ENCODE peak calls at places on chromosomes 6 and 20, in seven cellular contexts. L is activated CD4-positive, alpha-beta T cell treated with anti-CD3 and anti-CD28 coated beads for 36 hours; M is HS-5; P is AG08395; D is NCI-H2171 treated with DMSO at 0.1 percent for 48 hours; I is foreskin keratinocyte; S is astrocyte of the spinal cord. B is an unnamed sample.

GRCh38 chr20:50642288-50642803 is 49.0 kb downstream of the RIPOR3 start:
- DNase-seq in L (no peak), I (no peak), M (no peak), D (peak; percentile 17), P (no peak), S (no peak), B (no peak)

GRCh38 chr6:98124176-98124575 is 710.2 kb upstream of the POU3F2 start:
- DNase-seq in I (peak; percentile 85), S (peak; percentile 56), P (no peak), D (no peak), L (no peak), M (peak; percentile 64), B (no peak)

GRCh38 chr6:134223761-134224445 is 94.0 kb downstream of the SGK1 start:
- DNase-seq in D (no peak), P (peak; percentile 9), S (no peak), M (peak; percentile 3), L (no peak), I (no peak), B (no peak)

GRCh38 chr6:152748843-152749242 is 1.8 kb upstream of the VIP start:
- DNase-seq in P (no peak), L (no peak), I (no peak), M (no peak), D (peak; percentile 4), S (peak; percentile 21), B (no peak)

GRCh38 chr6:146337376-146337775 is 206.3 kb upstream of the RAB32 start:
- DNase-seq in P (no peak), D (no peak), I (no peak), S (no peak), L (no peak), M (no peak), B (no peak)

GRCh38 chr6:123036663-123037062 is 40.6 kb downstream of the CLVS2 start:
- DNase-seq in S (no peak), P (no peak), I (no peak), M (no peak), L (no peak), D (no peak), B (no peak)

GRCh38 chr6:156410649-156411048 is 366.5 kb upstream of the ARID1B start:
- DNase-seq in M (no peak), D (peak; percentile 2), I (no peak), P (no peak), S (no peak), L (no peak), B (no peak)

GRCh38 chr6:18990313-18990978 is 603.3 kb downstream of the RNF144B start:
- DNase-seq in P (peak; percentile 32), I (no peak), S (peak; percentile 46), D (peak; percentile 92), L (peak; percentile 71), M (no peak), B (no peak)

GRCh38 chr20:1810926-1811620 is 84.1 kb upstream of the SIRPA start:
- DNase-seq in L (no peak), I (no peak), M (no peak), D (no peak), S (peak; percentile 55), P (peak; percentile 53), B (no peak)

GRCh38 chr6:29926795-29927427 is 15.4 kb upstream of the HLA-A start:
- DNase-seq in L (peak; percentile 92), M (no peak), P (peak; percentile 76), D (no peak), I (no peak), S (peak; percentile 73), B (peak; percentile 68)

GRCh38 chr6:43962458-43962857 is 164.8 kb downstream of the MRPL14 start:
- DNase-seq in D (no peak), L (no peak), S (no peak), M (no peak), I (no peak), P (no peak), B (no peak)

GRCh38 chr6:159181914-159182313 is 12.7 kb downstream of the FNDC1 start:
- DNase-seq in L (no peak), I (no peak), M (no peak), S (no peak), D (no peak), P (no peak), B (no peak)

GRCh38 chr6:105035299-105035698 is 78.4 kb downstream of the LIN28B start:
- DNase-seq in S (no peak), I (no peak), L (no peak), D (no peak), M (no peak), P (no peak), B (no peak)

GRCh38 chr20:17849901-17850673 is 118.5 kb downstream of the SNX5 start:
- DNase-seq in L (no peak), D (peak; percentile 80), P (peak; percentile 98), S (peak; percentile 97), M (peak; percentile 87), I (peak; percentile 95), B (no peak)

GRCh38 chr20:48945840-48946514 is 24.5 kb downstream of the ARFGEF2 start:
- DNase-seq in M (no peak), D (no peak), P (peak; percentile 63), S (peak; percentile 26), I (peak; percentile 50), L (no peak), B (no peak)

GRCh38 chr6:37847704-37848103 is 28.2 kb downstream of the ZFAND3 start:
- DNase-seq in P (no peak), D (no peak), S (no peak), M (no peak), L (no peak), I (no peak), B (no peak)

GRCh38 chr20:44884907-44885391 is 556 bp upstream of the YWHAB start:
- DNase-seq in S (no peak), D (no peak), L (no peak), I (no peak), P (no peak), M (no peak), B (no peak)

GRCh38 chr6:166997768-166998255 is 1.4 kb upstream of the CEP43 start:
- DNase-seq in P (peak; percentile 65), L (peak; percentile 75), S (peak; percentile 69), D (peak; percentile 14), M (peak; percentile 49), I (peak; percentile 68), B (peak; percentile 29)

GRCh38 chr6:30748301-30748769 is 4.0 kb upstream of the IER3 start:
- DNase-seq in L (no peak), P (no peak), D (no peak), S (no peak), I (peak; percentile 92), M (no peak), B (no peak)

GRCh38 chr6:44041461-44042260 is 85.6 kb downstream of the MRPL14 start:
- DNase-seq in M (peak; percentile 93), I (peak; percentile 94), D (no peak), P (peak; percentile 95), L (peak; percentile 31), S (peak; percentile 98), B (no peak)